ENCODE peak calls at places on chromosomes 7 and 10, in seven cellular contexts. I, M, Q, K, N, Y and D are unnamed samples.

GRCh38 chr7:138001529-138002095 is at the start of gene CREB3L2:
- DNase-seq in Y (peak; percentile 59), N (peak; percentile 59), M (peak; percentile 62), I (peak; percentile 77), Q (no peak), K (peak; percentile 54), D (peak; percentile 70)

GRCh38 chr7:106057962-106058901 is 53.9 kb downstream of the SYPL1 start:
- DNase-seq in M (peak; percentile 69), I (no peak), Q (no peak), K (peak; percentile 46), Y (no peak), N (no peak), D (no peak)

GRCh38 chr7:124101173-124101768 is 68.4 kb upstream of the TMEM229A start:
- DNase-seq in Q (no peak), N (no peak), M (peak; percentile 43), Y (no peak), K (no peak), I (peak; percentile 22), D (peak; percentile 54)

GRCh38 chr10:97796651-97797050 is 24.9 kb upstream of the SFRP5 start:
- DNase-seq in Q (no peak), M (no peak), I (no peak), Y (no peak), N (no peak), K (no peak), D (no peak)

GRCh38 chr7:134512271-134512670 is 15.1 kb upstream of the AKR1B10 start:
- DNase-seq in M (no peak), I (no peak), Q (no peak), Y (no peak), K (no peak), N (no peak), D (no peak)

GRCh38 chr7:121275204-121275603 is 53.6 kb upstream of the WNT16 start:
- DNase-seq in M (no peak), Q (no peak), N (no peak), Y (no peak), I (no peak), K (no peak), D (no peak)

GRCh38 chr7:121026577-121027111 is 38.1 kb downstream of the CPED1 start:
- DNase-seq in Y (no peak), K (no peak), I (no peak), M (no peak), Q (no peak), N (no peak), D (no peak)

GRCh38 chr10:78335691-78336401 is 302.2 kb downstream of the RPS24 start:
- DNase-seq in N (peak; percentile 93), M (no peak), I (no peak), Y (peak; percentile 34), K (no peak), Q (peak; percentile 72), D (no peak)

GRCh38 chr7:31004393-31004792 is 40.6 kb downstream of the GHRHR start:
- DNase-seq in K (no peak), M (no peak), Q (no peak), Y (no peak), N (peak; percentile 6), I (no peak), D (no peak)

GRCh38 chr7:131108212-131108980 is 219.3 kb upstream of the MKLN1 start:
- DNase-seq in I (peak; percentile 29), Q (no peak), N (no peak), M (no peak), Y (no peak), K (no peak), D (peak; percentile 69)

GRCh38 chr7:28939844-28940243 is 18.3 kb downstream of the TRIL start:
- DNase-seq in M (no peak), Q (no peak), Y (no peak), N (no peak), K (no peak), I (no peak), D (no peak)

GRCh38 chr7:28939367-28939766 is 18.8 kb downstream of the TRIL start:
- DNase-seq in Q (no peak), Y (no peak), K (no peak), N (no peak), I (no peak), M (no peak), D (no peak)

GRCh38 chr7:28933874-28934265 is 24.3 kb downstream of the TRIL start:
- DNase-seq in K (no peak), M (no peak), N (no peak), Y (no peak), I (no peak), Q (no peak), D (no peak)

GRCh38 chr7:28937593-28937992 is 20.5 kb downstream of the TRIL start:
- DNase-seq in M (no peak), Q (no peak), I (no peak), K (no peak), Y (no peak), N (no peak), D (no peak)

GRCh38 chr7:28937103-28937502 is 21.0 kb downstream of the TRIL start:
- DNase-seq in Y (no peak), K (no peak), M (no peak), Q (no peak), I (no peak), N (no peak), D (no peak)
- TF ChIP-seq CTCF in Y (no peak), K (no peak), M (no peak), Q (no peak), I (no peak), N (no peak), D (no peak)

DNA sequence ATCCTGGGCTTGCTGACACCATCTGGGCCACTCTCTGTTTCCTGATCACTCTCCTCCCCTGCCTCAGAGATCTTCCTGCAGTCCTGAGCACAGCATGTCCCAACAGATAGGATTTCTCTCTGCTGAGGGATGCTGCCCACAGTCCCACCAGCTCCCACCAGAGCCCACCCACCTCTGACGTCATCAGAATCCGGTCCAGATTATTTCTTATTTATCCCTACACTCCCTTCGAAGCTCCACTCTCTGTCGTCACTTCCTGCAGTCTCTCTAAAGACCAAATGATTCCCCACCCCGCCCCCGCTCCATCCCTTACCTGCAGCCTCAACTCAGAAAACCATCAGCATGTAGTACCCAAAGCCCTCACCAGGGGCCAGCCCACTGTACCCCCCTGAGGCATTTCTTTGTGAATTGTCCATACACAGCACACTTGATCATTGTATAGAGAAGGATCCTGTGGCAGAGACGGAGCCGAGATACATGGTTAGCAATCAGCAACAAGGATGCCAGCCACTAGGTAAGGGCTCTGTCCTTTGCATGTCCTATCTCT is 192.0 kb upstream of the MGMT start:
- DNase-seq in Y (no peak), Q (no peak), K (no peak), I (peak; percentile 77), M (no peak), N (no peak), D (no peak)
- TF ChIP-seq CTCF in Y (no peak), Q (no peak), K (no peak), I (peak; percentile 61), M (no peak), N (no peak), D (no peak)

GRCh38 chr10:122490786-122491680 is 29.7 kb downstream of the HTRA1 start:
- DNase-seq in N (peak; percentile 69), Q (no peak), M (no peak), Y (peak; percentile 54), I (no peak), K (no peak), D (peak; percentile 43)
- TF ChIP-seq CTCF in N (no peak), Q (no peak), M (no peak), Y (no peak), I (no peak), K (no peak), D (no peak)

GRCh38 chr7:157610671-157611295 is 274.0 kb downstream of the DNAJB6 start:
- DNase-seq in Q (no peak), I (peak; percentile 1), N (peak; percentile 5), K (no peak), M (no peak), Y (no peak), D (no peak)

GRCh38 chr7:157609932-157610640 is 273.3 kb downstream of the DNAJB6 start:
- DNase-seq in Q (no peak), N (no peak), Y (no peak), I (peak; percentile 2), K (no peak), M (no peak), D (no peak)

GRCh38 chr7:157612664-157613561 is 276.1 kb downstream of the DNAJB6 start:
- DNase-seq in K (no peak), Y (no peak), M (no peak), Q (no peak), N (no peak), I (peak; percentile 30), D (no peak)

GRCh38 chr7:157612009-157612663 is 275.3 kb downstream of the DNAJB6 start:
- DNase-seq in N (no peak), I (no peak), K (no peak), Y (no peak), M (no peak), Q (no peak), D (no peak)

GRCh38 chr7:157611341-157611740 is 274.5 kb downstream of the DNAJB6 start:
- DNase-seq in Y (no peak), M (no peak), K (no peak), I (peak; percentile 5), N (no peak), Q (no peak), D (no peak)
- TF ChIP-seq CTCF in Y (no peak), M (no peak), K (no peak), I (no peak), N (no peak), Q (no peak), D (no peak)

GRCh38 chr7:100192951-100193350 is 15.2 kb downstream of the STAG3 start:
- DNase-seq in Q (no peak), Y (no peak), I (no peak), K (no peak), N (no peak), M (no peak), D (no peak)

GRCh38 chr7:100190059-100190711 is 12.5 kb downstream of the STAG3 start:
- DNase-seq in I (no peak), N (peak; percentile 18), K (no peak), Q (peak; percentile 24), Y (no peak), M (no peak), D (peak; percentile 63)

GRCh38 chr7:100191775-100192174 is 14.1 kb downstream of the STAG3 start:
- DNase-seq in Y (no peak), N (peak; percentile 65), K (no peak), Q (peak; percentile 18), M (no peak), I (no peak), D (peak; percentile 73)

GRCh38 chr7:100189061-100189460 is 11.3 kb downstream of the STAG3 start:
- DNase-seq in K (no peak), M (no peak), N (no peak), I (no peak), Y (no peak), Q (no peak), D (no peak)
- TF ChIP-seq CTCF in K (no peak), M (no peak), N (no peak), I (no peak), Y (no peak), Q (peak; percentile 24), D (no peak)

GRCh38 chr7:112777406-112777805 is 12.8 kb downstream of the TMEM168 start:
- DNase-seq in M (no peak), Y (no peak), I (no peak), Q (no peak), N (no peak), K (no peak), D (no peak)
- TF ChIP-seq CTCF in M (no peak), Y (no peak), I (no peak), Q (no peak), N (no peak), K (no peak), D (no peak)